ENCODE peak calls at places on chromosomes 12 and 14, in five cellular contexts. J, Q, E, P and W are unnamed samples.

GRCh38 chr14:55129086-55129427 is at the start of gene LGALS3:
- DNase-seq in E (peak; percentile 53), J (peak; percentile 69), Q (peak; percentile 18), P (no peak), W (peak; percentile 69)

GRCh38 chr14:77474763-77475162 is 16.9 kb downstream of the AHSA1 start:
- DNase-seq in J (no peak), P (no peak), Q (no peak), E (no peak), W (no peak)

GRCh38 chr14:38593477-38593876 is 337.6 kb upstream of the CLEC14A start:
- DNase-seq in Q (no peak), P (no peak), E (no peak), J (no peak), W (no peak)

GRCh38 chr12:108425238-108425795 is 86.2 kb upstream of the CMKLR1 start:
- DNase-seq in E (no peak), Q (no peak), J (no peak), P (no peak), W (no peak)

GRCh38 chr14:56059054-56059453 is 59.2 kb upstream of the PELI2 start:
- DNase-seq in P (no peak), Q (no peak), E (no peak), J (no peak), W (no peak)

GRCh38 chr12:19739195-19739776 is 300.0 kb downstream of the AEBP2 start:
- DNase-seq in P (peak; percentile 16), E (peak; percentile 73), Q (peak; percentile 15), J (peak; percentile 65), W (peak; percentile 62)

GRCh38 chr14:77838756-77839565 is 39.1 kb downstream of the ADCK1 start:
- DNase-seq in E (no peak), Q (no peak), P (no peak), J (no peak), W (no peak)

GRCh38 chr12:118715647-118716046 is 265.7 kb upstream of the SRRM4 start:
- DNase-seq in J (no peak), P (no peak), E (no peak), Q (no peak), W (no peak)

GRCh38 chr12:124458992-124459851 is 108.2 kb downstream of the NCOR2 start:
- DNase-seq in J (no peak), Q (no peak), P (no peak), E (no peak), W (no peak)